ENCODE peak calls at places on chromosomes 2 and 18, in ten cellular contexts. R is foreskin fibroblast; K is GM06990; M is NCI-H226; D is lung; T is activated T-cell treated with anti-CD3 and anti-CD28 coated beads, Interleukin-2, amount 50 U/mL, for 72 hours; U is effector memory CD4-positive, alpha-beta T cell; Y is activated B cell treated with CpG ODN at 0.5 μM for 24 hours; E is stimulated activated CD4-positive, alpha-beta T cell treated with anti-CD3 and anti-CD28 coated beads, TNF-alpha, amount 100 ng/mL, for 1 hour; B is NCI-H2081. V is an unnamed sample.

GRCh38 chr18:57519668-57520424 is 66.7 kb downstream of the FECH start:
- DNase-seq in R (no peak), K (no peak), M (peak), D (no peak), T (no peak), U (no peak), Y (no peak), E (no peak), B (no peak), V (no peak)

GRCh38 chr2:43368483-43369385 is 142.3 kb upstream of the ZFP36L2 start:
- DNase-seq in R (no peak), K (no peak), M (no peak), D (no peak), T (no peak), U (no peak), Y (no peak), E (no peak), B (no peak), V (no peak)

GRCh38 chr2:206296128-206296527 is 21.7 kb downstream of the ZDBF2 start:
- DNase-seq in R (peak), K (no peak), M (peak), D (no peak), T (no peak), U (no peak), Y (no peak), E (no peak), B (no peak), V (no peak)

GRCh38 chr2:12221583-12221982 is 475.2 kb downstream of the LPIN1 start:
- DNase-seq in R (no peak), K (no peak), M (no peak), D (no peak), T (no peak), U (no peak), Y (no peak), E (no peak), B (no peak), V (no peak)

GRCh38 chr2:99481941-99482340 is 7.9 kb downstream of the REV1 start:
- DNase-seq in R (no peak), K (no peak), M (no peak), D (no peak), T (no peak), U (no peak), Y (no peak), E (no peak), B (no peak), V (no peak)

GRCh38 chr2:2328847-2329246 is 2.2 kb downstream of the MYT1L start:
- DNase-seq in R (no peak), K (no peak), M (no peak), D (no peak), T (no peak), U (no peak), Y (no peak), E (no peak), B (peak), V (peak)

GRCh38 chr18:11991021-11991770 is 9.9 kb downstream of the IMPA2 start:
- DNase-seq in R (no peak), K (no peak), M (no peak), D (no peak), T (no peak), U (no peak), Y (no peak), E (no peak), B (no peak), V (no peak)

GRCh38 chr2:100141906-100142305 is 484 bp downstream of the AFF3 start:
- DNase-seq in R (no peak), K (no peak), M (no peak), D (no peak), T (no peak), U (no peak), Y (no peak), E (no peak), B (no peak), V (no peak)

GRCh38 chr18:35174093-35174731 is 66.6 kb upstream of the ZNF397 start:
- DNase-seq in R (no peak), K (peak), M (no peak), D (no peak), T (no peak), U (no peak), Y (no peak), E (no peak), B (no peak), V (no peak)

GRCh38 chr2:46561731-46562450 is 82.5 kb downstream of the TMEM247 start:
- DNase-seq in R (no peak), K (no peak), M (no peak), D (no peak), T (no peak), U (no peak), Y (no peak), E (no peak), B (no peak), V (no peak)

GRCh38 chr2:177419274-177419673 is 26.7 kb downstream of the AGPS start:
- DNase-seq in R (no peak), K (no peak), M (no peak), D (no peak), T (no peak), U (no peak), Y (no peak), E (no peak), B (no peak), V (no peak)

GRCh38 chr2:230067990-230068657 is 600 bp downstream of the SLC16A14 start:
- DNase-seq in R (peak), K (peak), M (no peak), D (no peak), T (peak), U (no peak), Y (peak), E (peak), B (peak), V (peak)

GRCh38 chr2:20501974-20502373 is 55.1 kb downstream of the RHOB start:
- DNase-seq in R (peak), K (no peak), M (peak), D (no peak), T (no peak), U (no peak), Y (no peak), E (no peak), B (no peak), V (no peak)

GRCh38 chr2:225999692-226000091 is 600.2 kb downstream of the NYAP2 start:
- DNase-seq in R (no peak), K (no peak), M (no peak), D (no peak), T (no peak), U (no peak), Y (no peak), E (no peak), B (no peak), V (no peak)

GRCh38 chr2:26438926-26439325 is 37.2 kb downstream of the DRC1 start:
- DNase-seq in R (no peak), K (no peak), M (no peak), D (no peak), T (no peak), U (no peak), Y (no peak), E (no peak), B (no peak), V (no peak)

GRCh38 chr2:217279571-217279970 is 419.7 kb upstream of the TNP1 start:
- DNase-seq in R (peak), K (no peak), M (peak), D (no peak), T (no peak), U (no peak), Y (no peak), E (no peak), B (no peak), V (no peak)